ENCODE peak calls at places on chromosomes 7 and 10, in nine cellular contexts. J, M, B, X, I, S, E, F and N are unnamed samples.

GRCh38 chr7:140640060-140640611 is 477 bp downstream of the DENND2A start:
- DNase-seq in J (no peak), M (no peak), B (peak), X (no peak), I (peak), S (no peak), E (no peak), F (no peak), N (peak)

GRCh38 chr10:113515521-113516045 is 37.3 kb upstream of the HABP2 start:
- DNase-seq in J (no peak), M (no peak), B (no peak), X (no peak), I (no peak), S (no peak), E (no peak), F (no peak), N (no peak)

GRCh38 chr7:137682596-137682995 is 164.2 kb downstream of the DGKI start:
- DNase-seq in J (no peak), M (peak), B (no peak), X (no peak), I (no peak), S (no peak), E (no peak), F (no peak), N (no peak)

GRCh38 chr7:131031100-131031868 is 296.4 kb upstream of the MKLN1 start:
- DNase-seq in J (no peak), M (no peak), B (no peak), X (no peak), I (no peak), S (no peak), E (no peak), F (no peak), N (no peak)

GRCh38 chr10:70588255-70588654 is 14.3 kb downstream of the PRF1 start:
- DNase-seq in J (peak), M (no peak), B (no peak), X (no peak), I (no peak), S (no peak), E (no peak), F (no peak), N (no peak)

GRCh38 chr10:68103867-68104255 is 5.4 kb upstream of the MYPN start:
- DNase-seq in J (no peak), M (no peak), B (no peak), X (no peak), I (no peak), S (no peak), E (no peak), F (no peak), N (no peak)

GRCh38 chr7:7564323-7564780 is 2.3 kb upstream of the MIOS start:
- DNase-seq in J (no peak), M (peak), B (no peak), X (no peak), I (no peak), S (no peak), E (no peak), F (no peak), N (peak)

GRCh38 chr10:127945335-127945734 is 38.4 kb downstream of the PTPRE start:
- DNase-seq in J (no peak), M (peak), B (no peak), X (no peak), I (no peak), S (no peak), E (peak), F (no peak), N (no peak)

GRCh38 chr10:63066606-63067005 is 66.5 kb upstream of the NRBF2 start:
- DNase-seq in J (no peak), M (no peak), B (no peak), X (no peak), I (no peak), S (no peak), E (no peak), F (no peak), N (no peak)

GRCh38 chr7:137036768-137037167 is 168.3 kb downstream of the CHRM2 start:
- DNase-seq in J (no peak), M (no peak), B (no peak), X (no peak), I (no peak), S (no peak), E (no peak), F (no peak), N (no peak)

GRCh38 chr10:35316346-35316967 is 19.9 kb upstream of the CCNY start:
- DNase-seq in J (no peak), M (no peak), B (no peak), X (no peak), I (no peak), S (no peak), E (no peak), F (no peak), N (no peak)

GRCh38 chr7:139635521-139636240 is 112.2 kb downstream of the CLEC2L start:
- DNase-seq in J (peak), M (no peak), B (no peak), X (peak), I (no peak), S (peak), E (no peak), F (no peak), N (no peak)

GRCh38 chr7:45881759-45882464 is 6.4 kb upstream of the IGFBP1 start:
- DNase-seq in J (no peak), M (peak), B (peak), X (no peak), I (no peak), S (no peak), E (no peak), F (no peak), N (no peak)

GRCh38 chr10:79380125-79380917 is 33.1 kb downstream of the PPIF start:
- DNase-seq in J (peak), M (peak), B (no peak), X (no peak), I (no peak), S (no peak), E (no peak), F (no peak), N (no peak)

GRCh38 chr10:131636841-131637724 is 263.7 kb upstream of the PPP2R2D start:
- DNase-seq in J (no peak), M (no peak), B (no peak), X (no peak), I (peak), S (no peak), E (no peak), F (no peak), N (no peak)

GRCh38 chr7:95545666-95546065 is 50.6 kb downstream of the PDK4 start:
- DNase-seq in J (no peak), M (peak), B (no peak), X (no peak), I (no peak), S (no peak), E (no peak), F (no peak), N (no peak)

GRCh38 chr10:73238990-73239566 is 8.0 kb downstream of the DNAJC9 start:
- DNase-seq in J (no peak), M (no peak), B (no peak), X (no peak), I (no peak), S (no peak), E (no peak), F (no peak), N (no peak)

GRCh38 chr7:5797716-5798115 is 16.3 kb upstream of the RNF216 start:
- DNase-seq in J (no peak), M (no peak), B (no peak), X (no peak), I (no peak), S (no peak), E (no peak), F (no peak), N (no peak)

GRCh38 chr10:76430330-76430729 is 998.9 kb downstream of the LRMDA start:
- DNase-seq in J (no peak), M (no peak), B (no peak), X (no peak), I (no peak), S (no peak), E (no peak), F (no peak), N (no peak)

GRCh38 chr7:139341776-139342244 is 673 bp downstream of the FMC1 start:
- DNase-seq in J (no peak), M (peak), B (peak), X (no peak), I (no peak), S (no peak), E (no peak), F (no peak), N (no peak)

GRCh38 chr7:37796134-37796775 is 52.1 kb upstream of the NME8 start:
- DNase-seq in J (no peak), M (peak), B (no peak), X (no peak), I (no peak), S (no peak), E (no peak), F (no peak), N (no peak)

GRCh38 chr7:6015917-6016652 is 7.0 kb downstream of the AIMP2 start:
- DNase-seq in J (no peak), M (peak), B (no peak), X (no peak), I (no peak), S (no peak), E (peak), F (peak), N (no peak)

GRCh38 chr7:31466036-31466435 is 47.9 kb upstream of the ITPRID1 start:
- DNase-seq in J (no peak), M (peak), B (no peak), X (no peak), I (peak), S (no peak), E (no peak), F (no peak), N (no peak)

GRCh38 chr10:92714872-92715271 is 25.1 kb downstream of the HHEX start:
- DNase-seq in J (no peak), M (no peak), B (no peak), X (no peak), I (no peak), S (no peak), E (no peak), F (no peak), N (no peak)

GRCh38 chr10:13787015-13787421 is 200.3 kb downstream of the PRPF18 start:
- DNase-seq in J (peak), M (peak), B (no peak), X (peak), I (no peak), S (peak), E (peak), F (no peak), N (no peak)

GRCh38 chr10:104218751-104219150 is 13.4 kb downstream of the CFAP43 start:
- DNase-seq in J (no peak), M (no peak), B (no peak), X (no peak), I (no peak), S (no peak), E (no peak), F (no peak), N (no peak)

GRCh38 chr7:47654672-47655340 is 72.9 kb upstream of the TNS3 start:
- DNase-seq in J (no peak), M (no peak), B (no peak), X (no peak), I (no peak), S (peak), E (no peak), F (no peak), N (no peak)

GRCh38 chr7:15228891-15229290 is 326.3 kb upstream of the DGKB start:
- DNase-seq in J (no peak), M (no peak), B (no peak), X (no peak), I (no peak), S (no peak), E (no peak), F (no peak), N (no peak)

GRCh38 chr7:50610521-50611277 is 45.5 kb upstream of the DDC start:
- DNase-seq in J (no peak), M (peak), B (no peak), X (peak), I (no peak), S (peak), E (no peak), F (no peak), N (no peak)